ENCODE peak calls at places on chromosomes 4 and X, in four cellular contexts. W is adrenal gland, Z is neural progenitor cell, K is mesothelial cell of epicardium. C is an unnamed sample.

GRCh38 chr4:168059251-168059650 is 33.1 kb upstream of the ANXA10 start:
- DNase-seq in W (no peak), Z (no peak), K (no peak), C (no peak)

GRCh38 chr4:154465085-154465484 is 26.5 kb downstream of the DCHS2 start:
- DNase-seq in Z (no peak), K (no peak), W (no peak), C (no peak)

GRCh38 chrX:74178536-74178935 is 125.4 kb upstream of the ZCCHC13 start:
- DNase-seq in K (no peak), W (no peak), Z (peak; percentile 33), C (no peak)

GRCh38 chr4:10897076-10897475 is 212.5 kb upstream of the CLNK start:
- DNase-seq in W (no peak), K (no peak), Z (no peak), C (no peak)

GRCh38 chrX:40109288-40110008 is 11.7 kb upstream of the BCOR start:
- DNase-seq in Z (peak; percentile 73), W (peak; percentile 82), K (no peak), C (no peak)

GRCh38 chrX:130111935-130112221 is 1.6 kb upstream of the ELF4 start:
- DNase-seq in K (no peak), W (no peak), Z (no peak), C (no peak)

GRCh38 chrX:7198499-7198898 is 50.5 kb upstream of the PUDP start:
- DNase-seq in W (no peak), K (no peak), Z (no peak), C (no peak)

GRCh38 chr4:24912252-24913098 is at the start of gene CCDC149:
- DNase-seq in W (peak; percentile 68), Z (peak; percentile 89), K (peak; percentile 42), C (no peak)

GRCh38 chr4:38174811-38175210 is 214.6 kb downstream of the PTTG2 start:
- DNase-seq in K (no peak), Z (no peak), W (peak; percentile 40), C (no peak)

GRCh38 chr4:43564601-43565000 is 672.1 kb downstream of the GRXCR1 start:
- DNase-seq in W (no peak), Z (no peak), K (no peak), C (no peak)

GRCh38 chr4:82758701-82759685 is 39.6 kb downstream of the SCD5 start:
- DNase-seq in K (no peak), W (no peak), Z (no peak), C (no peak)

GRCh38 chrX:49627030-49627777 is 28.4 kb downstream of the GAGE1 start:
- DNase-seq in Z (peak; percentile 7), W (peak; percentile 27), K (no peak), C (no peak)

GRCh38 chrX:115948018-115948923 is 222.3 kb upstream of the AGTR2 start:
- DNase-seq in Z (peak; percentile 6), W (no peak), K (no peak), C (no peak)

GRCh38 chr4:174928174-174928573 is 10.0 kb downstream of the ADAM29 start:
- DNase-seq in Z (no peak), K (no peak), W (no peak), C (no peak)

GRCh38 chr4:44070843-44071242 is 377.8 kb downstream of the KCTD8 start:
- DNase-seq in Z (no peak), K (no peak), W (no peak), C (no peak)

GRCh38 chr4:136713140-136713539 is 819.2 kb downstream of the PCDH18 start:
- DNase-seq in Z (no peak), W (no peak), K (no peak), C (no peak)
- TF ChIP-seq CTCF in Z (no peak), W (no peak), K (no peak), C (no peak)

GRCh38 chrX:107629533-107629909 is 1.2 kb downstream of the PRPS1 start:
- DNase-seq in K (no peak), W (no peak), Z (peak; percentile 56), C (no peak)
- TF ChIP-seq CTCF in K (no peak), W (no peak), Z (peak; percentile 47), C (no peak)

GRCh38 chr4:152885185-152885584 is 50.9 kb upstream of the FHDC1 start:
- DNase-seq in K (no peak), W (no peak), Z (peak; percentile 23), C (no peak)
- TF ChIP-seq CTCF in K (no peak), W (no peak), Z (no peak), C (no peak)

GRCh38 chr4:138553001-138553845 is 311.1 kb upstream of the SLC7A11 start:
- DNase-seq in K (no peak), Z (no peak), W (no peak), C (no peak)

GRCh38 chr4:138560448-138560847 is 318.3 kb upstream of the SLC7A11 start:
- DNase-seq in W (no peak), K (no peak), Z (no peak), C (no peak)

GRCh38 chr4:138558886-138559285 is 316.7 kb upstream of the SLC7A11 start:
- DNase-seq in W (no peak), K (no peak), Z (no peak), C (no peak)

GRCh38 chr4:138555107-138555506 is 313.0 kb upstream of the SLC7A11 start:
- DNase-seq in K (no peak), Z (peak; percentile 14), W (no peak), C (no peak)

DNA sequence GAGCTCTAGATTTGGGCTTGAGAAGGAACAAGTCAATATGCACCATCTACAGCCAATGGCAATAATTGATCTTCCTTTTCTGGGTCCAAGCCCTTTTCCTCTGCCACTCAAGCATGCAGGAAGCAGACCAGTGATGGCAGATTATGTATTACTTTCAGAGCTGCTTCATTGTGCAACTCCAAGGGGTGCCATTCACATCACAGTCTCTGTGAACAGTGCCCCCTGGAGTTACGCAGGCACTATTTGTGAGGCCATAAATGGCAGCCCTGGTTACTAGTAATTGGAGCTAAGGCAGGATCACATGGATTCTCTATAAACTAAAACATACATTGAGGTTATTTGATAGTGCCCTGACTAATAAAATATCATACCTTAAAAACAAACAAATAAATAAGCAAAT is 313.4 kb upstream of the SLC7A11 start:
- DNase-seq in Z (peak; percentile 72), W (no peak), K (no peak), C (no peak)
- TF ChIP-seq CTCF in Z (peak; percentile 58), W (no peak), K (no peak), C (no peak)